ENCODE peak calls at places on chromosomes 6 and 20, in six cellular contexts. Z is HepG2, R is stomach, F is upper lobe of left lung, A is ovary, Q is A549. W is an unnamed sample.

GRCh38 chr6:121724576-121724975 is 289.1 kb downstream of the GJA1 start:
- DNase-seq in Z (no peak), R (no peak), F (no peak), A (no peak), Q (no peak), W (no peak)

GRCh38 chr6:43308101-43308989 is at the start of gene CRIP3:
- DNase-seq in Z (no peak), R (peak; percentile 34), F (peak; percentile 86), A (peak; percentile 20), Q (peak; percentile 15), W (no peak)

GRCh38 chr20:17538517-17539170 is 7.5 kb upstream of the BFSP1 start:
- DNase-seq in Z (no peak), R (no peak), F (no peak), A (no peak), Q (peak; percentile 71), W (no peak)

GRCh38 chr6:170429457-170429856 is 122.9 kb downstream of the FAM120B start:
- DNase-seq in Z (peak; percentile 24), R (no peak), F (no peak), A (no peak), Q (no peak), W (no peak)

GRCh38 chr6:24613361-24614047 is 32.5 kb downstream of the KIAA0319 start:
- DNase-seq in Z (no peak), R (no peak), F (no peak), A (no peak), Q (no peak), W (no peak)

GRCh38 chr6:132167966-132168365 is 216.8 kb upstream of the CCN2 start:
- DNase-seq in Z (peak; percentile 37), R (no peak), F (no peak), A (no peak), Q (no peak), W (no peak)

GRCh38 chr6:23176883-23177282 is 607.5 kb downstream of the HDGFL1 start:
- DNase-seq in Z (no peak), R (no peak), F (no peak), A (no peak), Q (no peak), W (no peak)

GRCh38 chr6:111242452-111242851 is 155.1 kb downstream of the SLC16A10 start:
- DNase-seq in Z (no peak), R (no peak), F (no peak), A (no peak), Q (no peak), W (no peak)

GRCh38 chr6:79985128-79985527 is 19.3 kb upstream of the TTK start:
- DNase-seq in Z (no peak), R (no peak), F (no peak), A (no peak), Q (no peak), W (no peak)

GRCh38 chr6:169571123-169571962 is 130.5 kb downstream of the WDR27 start:
- DNase-seq in Z (peak; percentile 52), R (no peak), F (no peak), A (no peak), Q (peak; percentile 18), W (no peak)

GRCh38 chr6:34176261-34177031 is 30.6 kb upstream of the GRM4 start:
- DNase-seq in Z (no peak), R (peak; percentile 22), F (no peak), A (no peak), Q (no peak), W (no peak)

GRCh38 chr6:129844118-129844891 is 16.8 kb downstream of the TMEM244 start:
- DNase-seq in Z (no peak), R (no peak), F (no peak), A (no peak), Q (no peak), W (no peak)
- TF ChIP-seq EP300 in Z (no peak), R (no peak), F (no peak), A (no peak), Q (no peak), W (no peak)

DNA sequence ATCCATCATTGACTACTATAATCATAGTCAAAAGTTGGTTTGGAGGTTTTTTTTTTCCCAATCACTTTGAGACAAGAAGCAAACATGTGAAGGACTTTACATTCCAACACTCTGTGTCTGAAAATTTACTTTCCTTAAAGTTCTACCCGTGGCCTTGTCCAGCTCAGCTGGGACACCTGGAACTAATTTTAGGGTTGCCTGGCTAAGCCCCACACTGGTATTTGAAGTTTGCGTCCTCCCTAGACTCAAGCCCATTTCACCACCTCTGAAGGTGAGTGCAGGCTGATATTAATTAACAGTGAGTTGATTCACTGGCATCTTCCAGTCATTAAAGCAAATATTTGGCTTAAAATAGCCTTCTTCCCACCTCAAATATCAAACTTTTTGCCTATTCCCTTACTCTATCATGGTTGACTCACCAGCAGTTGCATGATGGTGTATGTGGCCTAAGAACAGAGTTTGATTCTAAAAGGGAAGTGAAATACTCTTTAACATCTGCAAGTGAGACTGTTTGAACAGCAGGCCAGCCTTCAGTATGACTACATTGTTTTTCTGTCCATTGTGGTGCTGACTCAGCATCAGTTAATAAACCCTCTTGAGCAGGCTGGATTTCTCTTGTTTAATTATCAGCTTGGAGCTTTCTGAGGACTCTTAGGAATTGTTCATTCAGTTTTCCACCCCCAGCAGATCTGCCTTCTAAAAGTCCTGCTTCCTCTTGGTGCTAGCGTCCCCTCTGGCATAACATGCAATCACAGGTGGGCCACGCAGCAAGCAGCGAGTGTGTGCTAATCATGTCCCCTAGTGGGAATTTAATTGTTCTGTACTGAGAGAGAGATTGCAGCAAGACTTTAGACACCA is 1.8 kb upstream of the PRDM1 start:
- DNase-seq in Z (peak; percentile 7), R (no peak), F (no peak), A (peak; percentile 33), Q (peak; percentile 42), W (no peak)
- TF ChIP-seq CTCF in Z (peak; percentile 20), R (no peak), F (peak; percentile 41), A (no peak), Q (peak; percentile 64), W (peak; percentile 14)

GRCh38 chr6:10404799-10405524 is 9.9 kb downstream of the TFAP2A start:
- DNase-seq in Z (no peak), R (no peak), F (peak; percentile 81), A (no peak), Q (no peak), W (no peak)

GRCh38 chr6:10406556-10406955 is 8.3 kb downstream of the TFAP2A start:
- DNase-seq in Z (no peak), R (no peak), F (no peak), A (no peak), Q (no peak), W (no peak)

GRCh38 chr6:10403385-10404106 is 11.3 kb downstream of the TFAP2A start:
- DNase-seq in Z (no peak), R (no peak), F (no peak), A (no peak), Q (peak; percentile 64), W (no peak)

GRCh38 chr6:10402648-10403311 is 12.1 kb downstream of the TFAP2A start:
- DNase-seq in Z (no peak), R (no peak), F (no peak), A (no peak), Q (no peak), W (no peak)

DNA sequence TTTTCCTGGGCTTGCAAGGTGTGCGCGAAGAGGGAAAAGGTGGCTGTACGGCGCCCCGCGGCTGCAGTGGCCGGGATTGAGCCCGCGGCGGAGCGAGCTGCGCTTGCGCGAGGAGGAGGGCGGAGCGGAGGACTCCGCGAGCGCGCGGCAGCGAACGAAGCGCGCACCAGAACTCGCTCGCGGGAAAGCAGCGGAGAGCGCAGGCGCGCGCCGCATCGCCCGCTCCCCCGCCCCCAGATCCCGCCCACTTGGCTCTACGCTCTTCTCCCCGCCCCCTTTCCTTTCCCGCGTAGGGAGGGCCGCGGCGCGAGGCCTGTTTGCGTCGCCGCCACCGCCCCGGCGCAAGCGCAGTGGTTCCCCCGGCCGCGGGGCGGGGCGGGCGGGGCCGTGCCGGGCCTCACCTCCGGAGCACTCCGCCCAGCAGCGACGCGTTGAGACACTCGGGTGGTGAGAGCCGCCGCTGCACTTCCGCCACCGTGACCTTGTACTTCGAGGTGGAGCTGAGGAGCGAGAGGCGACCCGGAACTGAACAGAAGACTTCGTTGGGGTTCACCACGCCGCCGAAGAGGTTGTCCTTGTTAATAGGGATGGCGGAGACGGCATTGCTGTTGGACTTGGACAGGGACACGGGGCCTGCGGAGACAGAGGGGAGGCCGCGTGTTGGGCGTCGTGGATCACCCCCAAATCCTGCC is 10.6 kb downstream of the TFAP2A start:
- DNase-seq in Z (no peak), R (peak; percentile 91), F (peak; percentile 97), A (peak; percentile 86), Q (peak; percentile 79), W (peak; percentile 72)
- TF ChIP-seq EP300 in Z (no peak), R (no peak), F (no peak), A (no peak), Q (no peak), W (peak; percentile 53)

GRCh38 chr6:136754820-136755219 is 37.5 kb downstream of the MAP3K5 start:
- DNase-seq in Z (no peak), R (no peak), F (no peak), A (no peak), Q (no peak), W (no peak)

GRCh38 chr6:136761227-136761922 is 30.9 kb downstream of the MAP3K5 start:
- DNase-seq in Z (no peak), R (no peak), F (no peak), A (peak; percentile 48), Q (no peak), W (peak; percentile 24)

GRCh38 chr6:136753624-136754023 is 38.7 kb downstream of the MAP3K5 start:
- DNase-seq in Z (no peak), R (no peak), F (no peak), A (no peak), Q (no peak), W (no peak)

GRCh38 chr6:136752554-136752953 is 39.7 kb downstream of the MAP3K5 start:
- DNase-seq in Z (no peak), R (no peak), F (no peak), A (no peak), Q (no peak), W (no peak)

GRCh38 chr6:136757150-136757549 is 35.1 kb downstream of the MAP3K5 start:
- DNase-seq in Z (no peak), R (no peak), F (no peak), A (no peak), Q (no peak), W (no peak)
- TF ChIP-seq CTCF in Z (no peak), R (no peak), F (no peak), A (no peak), Q (no peak), W (no peak)

GRCh38 chr20:31715766-31716165 is 6.9 kb downstream of the BCL2L1 start:
- DNase-seq in Z (no peak), R (no peak), F (no peak), A (no peak), Q (no peak), W (no peak)

GRCh38 chr20:31711416-31712111 is 11.1 kb downstream of the BCL2L1 start:
- DNase-seq in Z (peak; percentile 80), R (no peak), F (no peak), A (no peak), Q (no peak), W (no peak)

GRCh38 chr20:31712564-31713311 is 9.9 kb downstream of the BCL2L1 start:
- DNase-seq in Z (peak; percentile 95), R (peak; percentile 92), F (no peak), A (peak; percentile 78), Q (peak; percentile 80), W (peak; percentile 94)

GRCh38 chr20:31712112-31712553 is 10.5 kb downstream of the BCL2L1 start:
- DNase-seq in Z (peak; percentile 62), R (peak; percentile 69), F (no peak), A (no peak), Q (no peak), W (no peak)

GRCh38 chr20:31713312-31714049 is 9.2 kb downstream of the BCL2L1 start:
- DNase-seq in Z (peak; percentile 81), R (peak; percentile 56), F (no peak), A (peak; percentile 66), Q (peak; percentile 78), W (peak; percentile 75)
- TF ChIP-seq EP300 in Z (peak; percentile 42), R (no peak), F (peak; percentile 93), A (no peak), Q (no peak), W (no peak)

GRCh38 chr20:57464642-57465211 is 60.2 kb downstream of the CTCFL start:
- DNase-seq in Z (peak; percentile 81), R (no peak), F (no peak), A (no peak), Q (peak; percentile 63), W (no peak)
- TF ChIP-seq CTCF in Z (peak; percentile 49), R (no peak), F (peak; percentile 52), A (no peak), Q (no peak), W (no peak)